ENCODE peak calls at places on chromosomes 2 and 18, in four cellular contexts. M, X, F and W are unnamed samples.

GRCh38 chr2:64685430-64685829 is 31.7 kb upstream of the SERTAD2 start:
- DNase-seq in M (no peak), X (peak; percentile 88), F (no peak), W (no peak)

GRCh38 chr18:6327895-6328623 is 86.7 kb downstream of the L3MBTL4 start:
- DNase-seq in M (no peak), X (peak; percentile 30), F (no peak), W (no peak)

GRCh38 chr2:10547011-10547410 is 98.9 kb upstream of the ODC1 start:
- DNase-seq in M (no peak), X (no peak), F (no peak), W (no peak)

GRCh38 chr2:55415300-55415699 is 4.4 kb downstream of the CCDC88A start:
- DNase-seq in M (no peak), X (no peak), F (no peak), W (no peak)

GRCh38 chr2:178273787-178274360 is 79.6 kb downstream of the OSBPL6 start:
- DNase-seq in M (no peak), X (no peak), F (peak; percentile 42), W (no peak)

GRCh38 chr2:197453914-197454398 is 604 bp downstream of the COQ10B start:
- DNase-seq in M (peak; percentile 38), X (peak; percentile 92), F (peak; percentile 28), W (peak; percentile 53)

GRCh38 chr2:227134591-227134990 is 29.4 kb downstream of the COL4A4 start:
- DNase-seq in M (no peak), X (no peak), F (no peak), W (no peak)

GRCh38 chr2:176123483-176123843 is 944 bp downstream of the HOXD9 start:
- DNase-seq in M (no peak), X (no peak), F (no peak), W (no peak)

GRCh38 chr2:43340945-43341356 is 114.5 kb upstream of the ZFP36L2 start:
- DNase-seq in M (no peak), X (no peak), F (no peak), W (no peak)

GRCh38 chr2:145985517-145985916 is 1465.6 kb upstream of the ZEB2 start:
- DNase-seq in M (no peak), X (no peak), F (no peak), W (no peak)

GRCh38 chr2:183409662-183410061 is 285.4 kb downstream of the NUP35 start:
- DNase-seq in M (no peak), X (no peak), F (no peak), W (no peak)

GRCh38 chr2:96258393-96259022 is 7.3 kb downstream of the TMEM127 start:
- DNase-seq in M (no peak), X (no peak), F (no peak), W (no peak)

DNA sequence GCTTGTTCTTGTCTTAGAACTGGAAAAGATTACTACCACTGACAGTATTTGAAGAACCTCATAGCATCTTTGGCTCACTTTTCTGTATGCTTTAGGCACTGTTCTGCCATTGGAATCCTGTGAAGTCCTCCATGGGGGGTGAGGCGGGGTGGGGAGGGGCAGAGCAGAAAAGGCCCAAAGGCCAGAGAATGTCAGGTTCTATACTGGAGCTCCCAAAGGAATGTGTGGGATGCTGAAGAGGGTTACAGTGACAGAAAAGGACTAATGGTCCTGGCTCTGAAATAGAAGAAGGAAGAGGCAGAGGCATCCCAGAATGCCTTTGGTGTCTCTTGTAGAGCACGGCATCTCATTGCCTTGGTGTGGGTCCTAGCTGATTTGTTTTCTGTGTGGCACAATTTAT is 141.9 kb downstream of the HAUS1 start:
- DNase-seq in M (no peak), X (no peak), F (no peak), W (no peak)
- TF ChIP-seq CBFB in M (no peak), X (no peak), F (no peak), W (no peak)

GRCh38 chr2:44768438-44769236 is 172.9 kb upstream of the SIX3 start:
- DNase-seq in M (no peak), X (no peak), F (no peak), W (peak; percentile 46)
- TF ChIP-seq CBFB in M (no peak), X (no peak), F (no peak), W (no peak)

GRCh38 chr18:42683094-42683493 is 432.4 kb downstream of the RIT2 start:
- DNase-seq in M (no peak), X (no peak), F (no peak), W (no peak)
- TF ChIP-seq CBFB in M (no peak), X (no peak), F (no peak), W (no peak)

GRCh38 chr2:27683390-27684071 is 19.8 kb downstream of the SLC4A1AP start:
- DNase-seq in M (peak; percentile 56), X (peak; percentile 97), F (peak; percentile 76), W (peak; percentile 84)

GRCh38 chr2:27685577-27685976 is 21.9 kb downstream of the SLC4A1AP start:
- DNase-seq in M (no peak), X (no peak), F (no peak), W (no peak)

GRCh38 chr2:27687232-27687631 is 23.5 kb downstream of the SLC4A1AP start:
- DNase-seq in M (no peak), X (no peak), F (no peak), W (no peak)

GRCh38 chr2:27680571-27680970 is 16.9 kb downstream of the SLC4A1AP start:
- DNase-seq in M (no peak), X (no peak), F (no peak), W (no peak)

DNA sequence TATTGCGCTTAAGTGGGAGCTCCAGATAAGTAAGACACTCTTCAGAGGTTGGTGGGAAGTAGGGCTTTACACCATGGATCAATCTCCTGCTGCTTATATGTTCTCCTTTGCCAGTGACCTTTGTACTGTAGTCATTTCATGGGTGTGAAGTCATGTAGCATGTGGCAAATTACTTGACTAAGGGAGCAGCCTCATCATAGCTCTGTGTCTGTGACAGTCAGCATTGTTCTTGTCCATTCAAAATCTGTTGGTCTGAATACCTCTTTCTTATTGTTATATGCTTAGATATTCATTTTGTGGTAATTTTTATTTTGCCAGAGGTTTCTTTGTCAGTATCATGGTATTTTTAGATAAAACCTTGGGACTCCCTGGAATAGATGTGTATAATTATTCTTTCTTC is 18.2 kb downstream of the SLC4A1AP start:
- DNase-seq in M (no peak), X (peak; percentile 30), F (no peak), W (no peak)
- TF ChIP-seq CBFB in M (no peak), X (no peak), F (no peak), W (no peak)

GRCh38 chr2:130805613-130806012 is 31.1 kb upstream of the ARHGEF4 start:
- DNase-seq in M (no peak), X (no peak), F (no peak), W (no peak)

GRCh38 chr2:130810490-130810889 is 26.2 kb upstream of the ARHGEF4 start:
- DNase-seq in M (no peak), X (no peak), F (no peak), W (no peak)

GRCh38 chr2:130806370-130806769 is 30.3 kb upstream of the ARHGEF4 start:
- DNase-seq in M (no peak), X (no peak), F (no peak), W (no peak)

GRCh38 chr2:130808482-130809268 is 28.0 kb upstream of the ARHGEF4 start:
- DNase-seq in M (no peak), X (no peak), F (no peak), W (no peak)

DNA sequence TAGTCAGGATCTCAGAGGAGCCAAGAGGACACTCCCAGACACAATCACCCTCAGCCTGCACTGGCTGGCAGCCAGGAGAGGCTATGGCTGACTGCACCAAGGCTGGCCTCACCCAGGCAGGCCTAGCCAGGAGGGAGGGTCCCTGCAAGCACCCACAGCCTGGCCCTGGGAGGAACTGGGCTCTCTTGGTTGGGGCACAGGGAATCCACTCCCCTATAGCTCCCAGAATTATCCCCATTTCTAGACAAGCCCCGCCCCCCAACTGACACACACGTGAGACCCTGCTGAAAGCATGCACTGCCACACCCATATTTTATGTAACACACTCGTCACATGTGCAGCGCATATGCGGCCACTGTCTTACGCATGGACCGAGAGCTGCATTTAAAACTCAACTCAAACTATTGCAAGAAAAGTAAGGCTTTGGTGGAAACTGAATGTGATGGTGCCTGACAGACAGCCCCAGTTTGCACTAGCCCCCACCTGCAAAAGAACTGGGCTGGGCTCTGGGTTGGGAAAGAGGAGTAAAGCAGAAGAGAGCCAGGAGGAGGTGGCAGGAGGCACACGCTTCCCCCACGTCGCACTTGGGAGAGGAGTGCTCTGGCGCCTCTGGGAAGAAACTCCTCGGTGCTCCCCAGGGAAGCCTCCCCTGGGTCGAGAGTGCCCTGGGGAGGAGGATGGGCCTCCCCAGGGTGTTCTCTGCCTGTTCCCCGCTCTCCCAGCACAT is 28.9 kb upstream of the ARHGEF4 start:
- DNase-seq in M (no peak), X (no peak), F (no peak), W (no peak)
- TF ChIP-seq CBFB in M (no peak), X (no peak), F (no peak), W (no peak)

GRCh38 chr18:34965108-34965507 is 76.1 kb upstream of the MAPRE2 start:
- DNase-seq in M (no peak), X (no peak), F (no peak), W (no peak)
- TF ChIP-seq CBFB in M (no peak), X (no peak), F (no peak), W (no peak)

GRCh38 chr18:62978251-62979049 is 263.1 kb downstream of the PHLPP1 start:
- DNase-seq in M (no peak), X (no peak), F (no peak), W (no peak)
- TF ChIP-seq CBFB in M (no peak), X (no peak), F (no peak), W (no peak)

DNA sequence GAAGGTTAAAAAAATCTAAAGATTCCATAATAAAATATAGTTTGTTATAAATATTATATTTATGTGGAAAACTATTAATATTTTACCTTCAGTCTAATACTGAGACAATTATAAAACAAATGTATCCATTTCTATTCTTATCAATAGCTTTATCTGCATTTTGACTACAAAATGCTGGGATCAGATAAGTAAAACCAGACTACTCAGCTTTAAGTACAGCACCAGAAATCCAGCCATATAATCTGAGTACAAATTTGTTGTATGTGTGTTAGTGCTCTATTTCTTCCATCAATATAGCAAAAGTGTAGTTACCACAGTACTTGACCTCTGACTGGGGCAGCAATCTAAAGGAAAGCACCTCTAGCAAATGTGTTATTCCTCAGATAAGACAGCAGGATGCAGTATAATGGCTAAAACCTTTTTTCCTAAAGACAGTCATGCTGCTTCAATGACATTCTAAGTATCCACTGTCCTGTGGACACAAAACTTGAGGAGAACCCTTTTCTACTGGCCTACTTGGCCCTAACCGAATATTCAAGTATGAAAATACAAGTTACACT is 68.1 kb downstream of the OLA1 start:
- DNase-seq in M (no peak), X (peak; percentile 16), F (no peak), W (no peak)
- TF ChIP-seq CBFB in M (no peak), X (no peak), F (no peak), W (no peak)

GRCh38 chr2:25062461-25062860 is 20.6 kb downstream of the EFR3B start:
- DNase-seq in M (no peak), X (no peak), F (no peak), W (peak; percentile 16)
- TF ChIP-seq CBFB in M (no peak), X (no peak), F (no peak), W (no peak)